ENCODE peak calls at places on chromosomes 16 and 17, in five cellular contexts. X is NCI-H446, R is ELF-1, Q is T-helper 1 cell, Z is glutamatergic neuron. C is an unnamed sample.

GRCh38 chr17:74768069-74768762 is 7.9 kb downstream of the NAT9 start:
- DNase-seq in X (peak; percentile 22), R (no peak), Q (no peak), Z (no peak), C (no peak)

GRCh38 chr17:44108440-44109311 is 14.8 kb downstream of the HDAC5 start:
- DNase-seq in X (no peak), R (peak; percentile 81), Q (no peak), Z (peak; percentile 66), C (no peak)

GRCh38 chr17:38824899-38825761 is at the start of gene CWC25:
- DNase-seq in X (peak; percentile 90), R (peak; percentile 100), Q (peak; percentile 85), Z (peak; percentile 96), C (peak; percentile 94)

GRCh38 chr16:16025214-16025968 is 76.0 kb downstream of the ABCC1 start:
- DNase-seq in X (peak; percentile 4), R (peak; percentile 65), Q (peak; percentile 19), Z (no peak), C (no peak)

GRCh38 chr16:57532251-57532625 is 4.1 kb downstream of the CCDC102A start:
- DNase-seq in X (no peak), R (no peak), Q (no peak), Z (no peak), C (no peak)

GRCh38 chr16:5496013-5496412 is 398.4 kb upstream of the EEF2KMT start:
- DNase-seq in X (no peak), R (no peak), Q (no peak), Z (no peak), C (no peak)

GRCh38 chr17:76584427-76585047 is 1.1 kb downstream of the ST6GALNAC2 start:
- DNase-seq in X (no peak), R (peak; percentile 83), Q (no peak), Z (no peak), C (no peak)

GRCh38 chr17:8151120-8151640 is 1.0 kb downstream of the PER1 start:
- DNase-seq in X (no peak), R (peak; percentile 88), Q (peak; percentile 90), Z (peak; percentile 82), C (peak; percentile 14)

GRCh38 chr16:58218786-58219185 is 20.9 kb upstream of the CSNK2A2 start:
- DNase-seq in X (no peak), R (no peak), Q (no peak), Z (no peak), C (no peak)

GRCh38 chr17:28925912-28926365 is 23.1 kb upstream of the DHRS13 start:
- DNase-seq in X (no peak), R (no peak), Q (peak; percentile 33), Z (no peak), C (no peak)

GRCh38 chr17:82791532-82791931 is 39.7 kb downstream of the TBCD start:
- DNase-seq in X (no peak), R (peak; percentile 26), Q (no peak), Z (no peak), C (no peak)

GRCh38 chr17:66750756-66751543 is 84.0 kb upstream of the CACNG5 start:
- DNase-seq in X (no peak), R (no peak), Q (no peak), Z (no peak), C (no peak)

GRCh38 chr17:73340093-73340596 is 28.3 kb upstream of the CDC42EP4 start:
- DNase-seq in X (no peak), R (no peak), Q (no peak), Z (no peak), C (no peak)

GRCh38 chr17:17675925-17676534 is 5.2 kb upstream of the RAI1 start:
- DNase-seq in X (no peak), R (no peak), Q (no peak), Z (no peak), C (no peak)

GRCh38 chr16:74738134-74738541 is 36.5 kb downstream of the FA2H start:
- DNase-seq in X (no peak), R (no peak), Q (no peak), Z (no peak), C (no peak)

GRCh38 chr17:21304091-21304490 is 19.6 kb downstream of the MAP2K3 start:
- DNase-seq in X (no peak), R (no peak), Q (no peak), Z (no peak), C (no peak)

GRCh38 chr16:87350681-87351319 is 32.8 kb downstream of the FBXO31 start:
- DNase-seq in X (no peak), R (no peak), Q (no peak), Z (peak; percentile 71), C (no peak)

GRCh38 chr16:86011532-86011931 is 112.6 kb downstream of the IRF8 start:
- DNase-seq in X (no peak), R (no peak), Q (no peak), Z (no peak), C (no peak)

GRCh38 chr17:80832266-80832676 is 159.4 kb upstream of the CHMP6 start:
- DNase-seq in X (no peak), R (peak; percentile 69), Q (no peak), Z (no peak), C (no peak)

GRCh38 chr16:28193530-28194423 is 18.0 kb downstream of the XPO6 start:
- DNase-seq in X (no peak), R (no peak), Q (no peak), Z (no peak), C (no peak)

GRCh38 chr16:23506606-23506994 is 3.7 kb downstream of the GGA2 start:
- DNase-seq in X (no peak), R (no peak), Q (no peak), Z (no peak), C (no peak)

GRCh38 chr17:1294157-1294717 is 14.8 kb downstream of the TRARG1 start:
- DNase-seq in X (no peak), R (no peak), Q (peak; percentile 69), Z (no peak), C (no peak)

GRCh38 chr16:67995423-67995822 is 3.9 kb downstream of the DPEP2 start:
- DNase-seq in X (no peak), R (no peak), Q (no peak), Z (no peak), C (no peak)

GRCh38 chr17:43676471-43676870 is 14.7 kb upstream of the MEOX1 start:
- DNase-seq in X (no peak), R (no peak), Q (no peak), Z (no peak), C (no peak)

GRCh38 chr17:77736207-77736600 is 222.3 kb upstream of the TNRC6C start:
- DNase-seq in X (no peak), R (no peak), Q (no peak), Z (no peak), C (no peak)

GRCh38 chr16:15796885-15797284 is 59.9 kb downstream of the MYH11 start:
- DNase-seq in X (no peak), R (no peak), Q (no peak), Z (no peak), C (no peak)

GRCh38 chr16:57981636-57982035 is 10.7 kb upstream of the CNGB1 start:
- DNase-seq in X (no peak), R (no peak), Q (no peak), Z (no peak), C (no peak)

GRCh38 chr17:78510141-78510935 is 66.9 kb downstream of the DNAH17 start:
- DNase-seq in X (no peak), R (no peak), Q (no peak), Z (no peak), C (no peak)

GRCh38 chr17:32928527-32929287 is 754 bp downstream of the TMEM98 start:
- DNase-seq in X (no peak), R (no peak), Q (no peak), Z (no peak), C (peak; percentile 10)

C was measured in NCI-H1694 treated with DMSO at 0.1 percent for 48 hours.